ENCODE peak calls at places on chromosome 11, in four cellular contexts. O is activated naive CD8-positive, alpha-beta T cell treated with anti-CD3 and anti-CD28 coated beads for 36 hours; V is GM12891; N is AG04450. E is an unnamed sample.

GRCh38 chr11:126335463-126335760 is 20.1 kb upstream of the ST3GAL4 start:
- DNase-seq in N (no peak), O (no peak), V (no peak), E (no peak)

GRCh38 chr11:1300569-1301187 is 8.8 kb downstream of the TOLLIP start:
- DNase-seq in O (no peak), V (no peak), N (no peak), E (no peak)

GRCh38 chr11:94170953-94171352 is 42.3 kb downstream of the PANX1 start:
- DNase-seq in V (no peak), N (no peak), O (no peak), E (no peak)

GRCh38 chr11:61065955-61066638 is 36.2 kb upstream of the CD5 start:
- DNase-seq in O (peak), V (no peak), N (no peak), E (no peak)

GRCh38 chr11:6864436-6864835 is 1.6 kb downstream of the OR10A2 start:
- DNase-seq in N (no peak), O (no peak), V (no peak), E (no peak)

GRCh38 chr11:8047382-8047781 is 33.6 kb upstream of the TUB start:
- DNase-seq in V (no peak), N (no peak), O (no peak), E (no peak)

GRCh38 chr11:130995266-130995665 is 79.0 kb upstream of the SNX19 start:
- DNase-seq in O (no peak), N (no peak), V (no peak), E (no peak)

GRCh38 chr11:130623909-130624668 is 175.6 kb downstream of the ADAMTS15 start:
- DNase-seq in V (no peak), N (no peak), O (no peak), E (no peak)

GRCh38 chr11:2857276-2857675 is 28.3 kb downstream of the CDKN1C start:
- DNase-seq in O (no peak), N (no peak), V (no peak), E (no peak)

GRCh38 chr11:557328-558132 is 3.0 kb downstream of the LMNTD2 start:
- DNase-seq in O (no peak), N (no peak), V (no peak), E (no peak)

GRCh38 chr11:119486691-119487259 is 63.8 kb upstream of the THY1 start:
- DNase-seq in V (no peak), N (no peak), O (no peak), E (no peak)

E was measured in immature natural killer cell.